ENCODE peak calls at places on chromosomes 3 and 15, in six cellular contexts. One of them, this sample, is unnamed.

GRCh38 chr3:146050700-146051099 is 110.3 kb downstream of the PLOD2 start:
- DNase-seq in GM20000: no peak
- DNase-seq in natural killer cell: no peak
- DNase-seq in OCI-LY7: no peak
- DNase-seq in tibial nerve: no peak
- DNase-seq in fibroblast of mammary gland: peak; percentile 18
- DNase-seq in this sample: no peak

GRCh38 chr3:29822051-29822450 is 541.2 kb downstream of the RBMS3 start:
- DNase-seq in natural killer cell: no peak
- DNase-seq in GM20000: no peak
- DNase-seq in tibial nerve: no peak
- DNase-seq in OCI-LY7: no peak
- DNase-seq in fibroblast of mammary gland: peak; percentile 52
- DNase-seq in this sample: no peak

GRCh38 chr3:65439641-65440040 is 599.1 kb downstream of the MAGI1 start:
- DNase-seq in fibroblast of mammary gland: peak; percentile 61
- DNase-seq in natural killer cell: no peak
- DNase-seq in GM20000: peak; percentile 17
- DNase-seq in OCI-LY7: peak; percentile 25
- DNase-seq in tibial nerve: no peak
- DNase-seq in this sample: no peak

GRCh38 chr3:17239417-17239816 is 354.7 kb downstream of the PLCL2 start:
- DNase-seq in OCI-LY7: no peak
- DNase-seq in GM20000: no peak
- DNase-seq in natural killer cell: no peak
- DNase-seq in fibroblast of mammary gland: no peak
- DNase-seq in tibial nerve: no peak
- DNase-seq in this sample: no peak

GRCh38 chr3:2098398-2099027 is at the start of gene CNTN4:
- DNase-seq in natural killer cell: no peak
- DNase-seq in fibroblast of mammary gland: no peak
- DNase-seq in tibial nerve: peak; percentile 56
- DNase-seq in GM20000: peak; percentile 47
- DNase-seq in OCI-LY7: no peak
- DNase-seq in this sample: peak; percentile 81

GRCh38 chr3:183745300-183746098 is 47.9 kb downstream of the YEATS2 start:
- DNase-seq in OCI-LY7: no peak
- DNase-seq in natural killer cell: no peak
- DNase-seq in GM20000: no peak
- DNase-seq in tibial nerve: no peak
- DNase-seq in fibroblast of mammary gland: no peak
- DNase-seq in this sample: no peak

GRCh38 chr15:101029971-101030661 is 111.0 kb downstream of the LRRK1 start:
- DNase-seq in fibroblast of mammary gland: no peak
- DNase-seq in tibial nerve: peak; percentile 3
- DNase-seq in GM20000: no peak
- DNase-seq in OCI-LY7: no peak
- DNase-seq in natural killer cell: no peak
- DNase-seq in this sample: no peak

GRCh38 chr3:106827515-106828213 is 549.6 kb upstream of the CCDC54 start:
- DNase-seq in OCI-LY7: no peak
- DNase-seq in GM20000: no peak
- DNase-seq in fibroblast of mammary gland: no peak
- DNase-seq in natural killer cell: no peak
- DNase-seq in tibial nerve: no peak
- DNase-seq in this sample: no peak

GRCh38 chr3:184806567-184807271 is 5.2 kb upstream of the VPS8 start:
- DNase-seq in OCI-LY7: no peak
- DNase-seq in fibroblast of mammary gland: no peak
- DNase-seq in GM20000: no peak
- DNase-seq in tibial nerve: no peak
- DNase-seq in natural killer cell: no peak
- DNase-seq in this sample: no peak

GRCh38 chr3:144189044-144189443 is 217.4 kb downstream of the DIPK2A start:
- DNase-seq in OCI-LY7: no peak
- DNase-seq in tibial nerve: no peak
- DNase-seq in fibroblast of mammary gland: peak; percentile 2
- DNase-seq in GM20000: no peak
- DNase-seq in natural killer cell: no peak
- DNase-seq in this sample: no peak

GRCh38 chr15:29945943-29946591 is 123.8 kb upstream of the TJP1 start:
- DNase-seq in OCI-LY7: no peak
- DNase-seq in GM20000: no peak
- DNase-seq in natural killer cell: no peak
- DNase-seq in tibial nerve: no peak
- DNase-seq in fibroblast of mammary gland: peak; percentile 60
- DNase-seq in this sample: no peak

GRCh38 chr15:44726568-44727461 is 9.5 kb upstream of the TRIM69 start:
- DNase-seq in tibial nerve: no peak
- DNase-seq in GM20000: peak; percentile 58
- DNase-seq in OCI-LY7: peak; percentile 95
- DNase-seq in natural killer cell: peak; percentile 72
- DNase-seq in fibroblast of mammary gland: peak; percentile 96
- DNase-seq in this sample: peak; percentile 59

GRCh38 chr3:42667523-42668402 is 14.3 kb downstream of the ZBTB47 start:
- DNase-seq in natural killer cell: no peak
- DNase-seq in tibial nerve: no peak
- DNase-seq in fibroblast of mammary gland: peak; percentile 41
- DNase-seq in OCI-LY7: no peak
- DNase-seq in GM20000: no peak
- DNase-seq in this sample: no peak

GRCh38 chr3:55173504-55173903 is 245.6 kb upstream of the LRTM1 start:
- DNase-seq in fibroblast of mammary gland: no peak
- DNase-seq in OCI-LY7: no peak
- DNase-seq in GM20000: no peak
- DNase-seq in natural killer cell: no peak
- DNase-seq in tibial nerve: no peak
- DNase-seq in this sample: no peak

GRCh38 chr15:60392986-60393811 is 4.6 kb downstream of the ANXA2 start:
- DNase-seq in OCI-LY7: no peak
- DNase-seq in tibial nerve: peak; percentile 50
- DNase-seq in GM20000: no peak
- DNase-seq in natural killer cell: no peak
- DNase-seq in fibroblast of mammary gland: peak; percentile 100
- DNase-seq in this sample: no peak

GRCh38 chr15:38362355-38362754 is 91.6 kb upstream of the FAM98B start:
- DNase-seq in natural killer cell: no peak
- DNase-seq in OCI-LY7: no peak
- DNase-seq in GM20000: no peak
- DNase-seq in tibial nerve: no peak
- DNase-seq in fibroblast of mammary gland: no peak
- DNase-seq in this sample: no peak

GRCh38 chr3:139930201-139930600 is 4.8 kb upstream of the CLSTN2 start:
- DNase-seq in OCI-LY7: no peak
- DNase-seq in natural killer cell: no peak
- DNase-seq in GM20000: no peak
- DNase-seq in fibroblast of mammary gland: no peak
- DNase-seq in tibial nerve: no peak
- DNase-seq in this sample: no peak

GRCh38 chr3:139937674-139938279 is 2.8 kb downstream of the CLSTN2 start:
- DNase-seq in OCI-LY7: peak; percentile 20
- DNase-seq in tibial nerve: peak; percentile 33
- DNase-seq in GM20000: peak; percentile 61
- DNase-seq in natural killer cell: no peak
- DNase-seq in fibroblast of mammary gland: peak; percentile 54
- DNase-seq in this sample: peak; percentile 58

GRCh38 chr3:139935071-139935865 is at the start of gene CLSTN2:
- DNase-seq in GM20000: peak; percentile 43
- DNase-seq in OCI-LY7: no peak
- DNase-seq in tibial nerve: peak; percentile 52
- DNase-seq in natural killer cell: no peak
- DNase-seq in fibroblast of mammary gland: peak; percentile 20
- DNase-seq in this sample: peak; percentile 59

GRCh38 chr3:139935866-139936817 is 1.2 kb downstream of the CLSTN2 start:
- DNase-seq in natural killer cell: no peak
- DNase-seq in OCI-LY7: no peak
- DNase-seq in GM20000: no peak
- DNase-seq in tibial nerve: peak; percentile 17
- DNase-seq in fibroblast of mammary gland: no peak
- DNase-seq in this sample: peak; percentile 19

DNA sequence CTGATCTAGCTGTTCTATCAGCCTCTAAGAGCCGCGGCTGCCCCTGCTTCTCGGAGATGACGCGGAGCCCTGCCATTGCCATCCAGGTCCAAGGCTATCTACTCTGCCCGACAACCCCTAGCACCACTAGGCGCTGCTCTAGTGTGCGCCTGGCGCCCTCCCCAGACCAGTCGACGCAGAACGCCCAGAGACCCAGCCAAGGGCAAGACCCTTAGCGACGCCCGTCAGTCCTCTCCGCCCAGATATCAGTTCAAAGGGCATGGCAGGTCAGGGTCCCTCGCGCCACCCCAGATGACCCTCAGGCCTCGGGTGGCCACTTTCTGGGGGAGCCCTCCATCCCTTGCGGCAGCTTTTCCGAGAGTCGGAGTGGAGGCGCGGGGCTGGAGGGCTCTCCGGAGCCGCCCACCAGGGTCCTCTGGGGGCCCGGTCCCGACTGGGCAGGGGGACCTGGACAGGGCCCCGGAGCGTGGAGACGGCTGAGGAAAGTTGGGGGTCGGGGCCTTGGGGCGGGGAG is 371 bp upstream of the CLSTN2 start:
- DNase-seq in OCI-LY7: no peak
- DNase-seq in tibial nerve: no peak
- DNase-seq in GM20000: no peak
- DNase-seq in natural killer cell: no peak
- DNase-seq in fibroblast of mammary gland: no peak
- DNase-seq in this sample: peak; percentile 43
- TF ChIP-seq CTCF in OCI-LY7: no peak
- TF ChIP-seq CTCF in tibial nerve: peak; percentile 21
- TF ChIP-seq CTCF in GM20000: no peak
- TF ChIP-seq CTCF in natural killer cell: no peak
- TF ChIP-seq CTCF in fibroblast of mammary gland: no peak
- TF ChIP-seq CTCF in this sample: peak; percentile 22

GRCh38 chr3:23761440-23761896 is 44.3 kb upstream of the UBE2E1 start:
- DNase-seq in tibial nerve: no peak
- DNase-seq in natural killer cell: no peak
- DNase-seq in GM20000: peak; percentile 63
- DNase-seq in OCI-LY7: peak; percentile 79
- DNase-seq in fibroblast of mammary gland: peak; percentile 59
- DNase-seq in this sample: peak; percentile 44
- TF ChIP-seq CTCF in tibial nerve: no peak
- TF ChIP-seq CTCF in natural killer cell: no peak
- TF ChIP-seq CTCF in GM20000: peak; percentile 7
- TF ChIP-seq CTCF in OCI-LY7: peak; percentile 75
- TF ChIP-seq CTCF in fibroblast of mammary gland: peak; percentile 50
- TF ChIP-seq CTCF in this sample: peak; percentile 38

DNA sequence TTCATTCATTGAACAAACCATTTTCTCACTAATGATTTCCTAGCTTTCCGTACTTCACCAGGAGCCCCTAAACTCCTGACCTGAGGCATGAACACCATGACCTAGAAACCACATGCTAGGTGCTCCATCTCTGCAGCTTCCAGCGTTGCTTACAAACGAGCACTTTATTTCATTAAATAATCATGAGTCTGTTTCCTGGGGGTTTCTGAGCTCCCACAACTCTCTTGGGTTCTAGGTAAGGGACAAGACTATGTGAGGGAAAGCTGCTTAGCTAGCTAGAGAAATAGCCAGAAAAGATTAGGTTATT is 1.3 kb downstream of the MAP2K1 start:
- DNase-seq in GM20000: no peak
- DNase-seq in OCI-LY7: peak; percentile 20
- DNase-seq in natural killer cell: no peak
- DNase-seq in tibial nerve: no peak
- DNase-seq in fibroblast of mammary gland: no peak
- DNase-seq in this sample: no peak
- TF ChIP-seq CTCF in GM20000: no peak
- TF ChIP-seq CTCF in OCI-LY7: peak; percentile 50
- TF ChIP-seq CTCF in natural killer cell: no peak
- TF ChIP-seq CTCF in tibial nerve: no peak
- TF ChIP-seq CTCF in fibroblast of mammary gland: no peak
- TF ChIP-seq CTCF in this sample: no peak

GRCh38 chr3:131694351-131694750 is 191.6 kb upstream of the MRPL3 start:
- DNase-seq in OCI-LY7: no peak
- DNase-seq in GM20000: no peak
- DNase-seq in tibial nerve: no peak
- DNase-seq in natural killer cell: no peak
- DNase-seq in fibroblast of mammary gland: no peak
- DNase-seq in this sample: no peak

GRCh38 chr3:131704084-131704483 is 201.3 kb upstream of the MRPL3 start:
- DNase-seq in OCI-LY7: no peak
- DNase-seq in tibial nerve: no peak
- DNase-seq in fibroblast of mammary gland: no peak
- DNase-seq in natural killer cell: no peak
- DNase-seq in GM20000: no peak
- DNase-seq in this sample: no peak

GRCh38 chr3:131701153-131701791 is 198.5 kb upstream of the MRPL3 start:
- DNase-seq in natural killer cell: no peak
- DNase-seq in tibial nerve: no peak
- DNase-seq in OCI-LY7: no peak
- DNase-seq in GM20000: no peak
- DNase-seq in fibroblast of mammary gland: peak; percentile 6
- DNase-seq in this sample: no peak

GRCh38 chr3:131702156-131702555 is 199.4 kb upstream of the MRPL3 start:
- DNase-seq in OCI-LY7: no peak
- DNase-seq in tibial nerve: no peak
- DNase-seq in natural killer cell: no peak
- DNase-seq in GM20000: no peak
- DNase-seq in fibroblast of mammary gland: peak; percentile 5
- DNase-seq in this sample: no peak

GRCh38 chr3:131699001-131699400 is 196.2 kb upstream of the MRPL3 start:
- DNase-seq in GM20000: no peak
- DNase-seq in OCI-LY7: no peak
- DNase-seq in natural killer cell: no peak
- DNase-seq in fibroblast of mammary gland: no peak
- DNase-seq in tibial nerve: no peak
- DNase-seq in this sample: no peak
- TF ChIP-seq CTCF in GM20000: no peak
- TF ChIP-seq CTCF in OCI-LY7: no peak
- TF ChIP-seq CTCF in natural killer cell: no peak
- TF ChIP-seq CTCF in fibroblast of mammary gland: no peak
- TF ChIP-seq CTCF in tibial nerve: no peak
- TF ChIP-seq CTCF in this sample: no peak

GRCh38 chr15:92166029-92166428 is 227.7 kb upstream of the ST8SIA2 start:
- DNase-seq in natural killer cell: no peak
- DNase-seq in GM20000: no peak
- DNase-seq in tibial nerve: no peak
- DNase-seq in fibroblast of mammary gland: no peak
- DNase-seq in OCI-LY7: no peak
- DNase-seq in this sample: no peak

GRCh38 chr15:92166751-92167412 is 226.8 kb upstream of the ST8SIA2 start:
- DNase-seq in tibial nerve: no peak
- DNase-seq in OCI-LY7: no peak
- DNase-seq in GM20000: no peak
- DNase-seq in natural killer cell: no peak
- DNase-seq in fibroblast of mammary gland: no peak
- DNase-seq in this sample: no peak

GRCh38 chr15:92163641-92164040 is 230.0 kb upstream of the ST8SIA2 start:
- DNase-seq in OCI-LY7: no peak
- DNase-seq in tibial nerve: no peak
- DNase-seq in natural killer cell: no peak
- DNase-seq in GM20000: no peak
- DNase-seq in fibroblast of mammary gland: peak; percentile 28
- DNase-seq in this sample: no peak

GRCh38 chr15:92164327-92165000 is 229.2 kb upstream of the ST8SIA2 start:
- DNase-seq in GM20000: no peak
- DNase-seq in natural killer cell: no peak
- DNase-seq in tibial nerve: no peak
- DNase-seq in fibroblast of mammary gland: no peak
- DNase-seq in OCI-LY7: no peak
- DNase-seq in this sample: no peak

GRCh38 chr15:92165001-92165346 is 228.7 kb upstream of the ST8SIA2 start:
- DNase-seq in natural killer cell: no peak
- DNase-seq in GM20000: no peak
- DNase-seq in tibial nerve: no peak
- DNase-seq in OCI-LY7: no peak
- DNase-seq in fibroblast of mammary gland: no peak
- DNase-seq in this sample: no peak
- TF ChIP-seq CTCF in natural killer cell: no peak
- TF ChIP-seq CTCF in GM20000: no peak
- TF ChIP-seq CTCF in tibial nerve: no peak
- TF ChIP-seq CTCF in OCI-LY7: no peak
- TF ChIP-seq CTCF in fibroblast of mammary gland: no peak
- TF ChIP-seq CTCF in this sample: no peak

This sample was measured in GM13977.